ENCODE peak calls at places on chromosomes 16 and 17, in five cellular contexts. T is fibroblast of villous mesenchyme, H is A549, E is SK-N-SH, O is cardiac fibroblast. Y is an unnamed sample.

GRCh38 chr17:82930043-82930923 is 90.5 kb upstream of the ZNF750 start:
- DNase-seq in T (no peak), E (no peak), O (no peak), H (no peak), Y (no peak)

GRCh38 chr17:43834106-43834505 is 1.2 kb upstream of the MPP3 start:
- DNase-seq in E (no peak), H (peak; percentile 38), O (peak; percentile 67), T (peak; percentile 13), Y (no peak)

GRCh38 chr16:28254158-28254557 is 38.2 kb upstream of the SBK1 start:
- DNase-seq in O (no peak), H (no peak), T (no peak), E (no peak), Y (no peak)

GRCh38 chr16:64754279-64754678 is 367.6 kb downstream of the CDH11 start:
- DNase-seq in H (no peak), E (no peak), T (no peak), O (no peak), Y (no peak)

GRCh38 chr16:75589301-75589700 is 23.1 kb downstream of the GABARAPL2 start:
- DNase-seq in T (no peak), E (no peak), O (no peak), H (no peak), Y (no peak)

GRCh38 chr17:44921122-44921882 is 6.0 kb upstream of the GFAP start:
- DNase-seq in H (no peak), E (peak; percentile 81), O (peak; percentile 18), T (no peak), Y (no peak)

GRCh38 chr17:20202141-20202574 is 193.0 kb downstream of the SPECC1 start:
- DNase-seq in T (no peak), H (no peak), E (no peak), O (no peak), Y (no peak)

GRCh38 chr16:31110106-31111034 is 2.2 kb downstream of the BCKDK start:
- DNase-seq in H (no peak), E (no peak), O (no peak), T (no peak), Y (no peak)

GRCh38 chr16:75529959-75530358 is 5.9 kb downstream of the CHST5 start:
- DNase-seq in E (no peak), O (no peak), H (no peak), T (no peak), Y (no peak)

GRCh38 chr16:18965555-18965954 is 18.2 kb upstream of the TMC7 start:
- DNase-seq in T (no peak), E (no peak), H (no peak), O (no peak), Y (no peak)

DNA sequence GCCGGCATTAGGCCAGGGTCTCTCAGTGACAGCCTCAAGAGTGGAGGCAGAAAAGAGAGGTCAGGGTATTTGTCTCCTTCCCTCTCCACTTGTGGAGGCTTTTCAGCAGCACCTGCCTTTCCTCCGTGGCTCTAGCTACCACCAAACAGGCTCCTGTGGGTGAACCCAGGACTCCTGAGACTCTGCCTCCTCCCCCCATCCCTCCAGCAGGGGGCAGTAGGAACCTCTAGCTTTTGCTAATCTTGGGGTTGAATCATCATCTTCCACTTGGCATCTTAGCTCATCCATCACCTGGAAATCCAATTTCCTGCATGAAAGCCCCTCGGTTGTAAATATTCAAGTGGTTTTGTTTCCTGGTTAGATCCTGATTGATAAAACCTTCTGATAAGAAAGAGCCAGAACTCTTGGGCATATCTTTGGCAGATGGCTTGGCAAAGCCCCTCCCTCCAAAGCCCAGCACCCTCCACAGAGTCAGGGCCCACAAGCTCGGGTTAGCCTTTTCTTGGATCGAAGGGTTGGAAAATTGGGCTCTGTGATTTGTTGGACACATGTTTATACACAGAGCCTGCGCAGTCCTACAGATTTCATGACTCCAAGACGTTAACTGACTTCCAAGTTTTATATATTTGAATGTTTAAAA is 322.1 kb downstream of the MAP2K4 start:
- DNase-seq in T (peak; percentile 24), H (peak; percentile 22), E (peak; percentile 24), O (no peak), Y (peak; percentile 8)
- TF ChIP-seq CTCF in T (peak; percentile 64), H (peak; percentile 48), E (peak; percentile 45), O (peak; percentile 55), Y (peak; percentile 81)

GRCh38 chr17:50095626-50096037 is 481 bp downstream of the PDK2 start:
- DNase-seq in O (peak; percentile 38), H (no peak), E (peak; percentile 80), T (no peak), Y (no peak)
- H3K4me3 ChIP-seq in O (peak overlapping the region; percentile 92), H (peak overlapping the region; percentile 76), E (peak overlapping the region; percentile 84), T (peak overlapping the region; percentile 88), Y (peak overlapping the region; percentile 83)

GRCh38 chr17:47847341-47848197 is 3.4 kb downstream of the SP6 start:
- DNase-seq in O (no peak), E (peak; percentile 71), H (no peak), T (no peak), Y (no peak)
- TF ChIP-seq CTCF in O (peak; percentile 34), E (peak; percentile 50), H (no peak), T (peak; percentile 9), Y (peak; percentile 23)

GRCh38 chr16:84806256-84806889 is 13.4 kb upstream of the CRISPLD2 start:
- DNase-seq in E (peak; percentile 86), O (peak; percentile 84), H (peak; percentile 52), T (peak; percentile 85), Y (no peak)
- H3K4me3 ChIP-seq in E (no peak overlapping the region), O (peak overlapping the region; percentile 32), H (peak overlapping the region; percentile 8), T (no peak overlapping the region), Y (no peak overlapping the region)